ENCODE peak calls at places on chromosome 12, in ten cellular contexts. X is H54; W is skeletal muscle cell; C is activated T-cell treated with anti-CD3 and anti-CD28 coated beads for 1 hour; Q is stimulated activated CD4-positive, alpha-beta T cell treated with anti-CD3 and anti-CD28 coated beads, TNF-alpha, amount 100 ng/mL, for 4 hours; O is AG04450; V is left cardiac atrium; T is T follicular helper cell; K is prostate gland; R is GM23248. N is an unnamed sample.

GRCh38 chr12:77064891-77065360 is 443 bp downstream of the E2F7 start:
- DNase-seq in O (no peak), X (peak; percentile 16), Q (no peak), W (no peak), V (no peak), C (peak; percentile 1), K (no peak), T (no peak), R (no peak), N (no peak)

GRCh38 chr12:4015225-4016076 is 142.3 kb upstream of the PARP11 start:
- DNase-seq in O (no peak), C (no peak), R (no peak), K (no peak), T (no peak), W (no peak), Q (no peak), X (no peak), V (no peak), N (no peak)

GRCh38 chr12:115210533-115211252 is 526.7 kb upstream of the TBX3 start:
- DNase-seq in V (no peak), O (no peak), T (no peak), K (peak; percentile 7), C (no peak), X (no peak), W (no peak), R (no peak), Q (no peak), N (no peak)

GRCh38 chr12:25102402-25102801 is 92.6 kb downstream of the DNAI7 start:
- DNase-seq in C (no peak), X (no peak), K (no peak), O (no peak), T (no peak), Q (no peak), R (no peak), V (no peak), W (no peak), N (no peak)

GRCh38 chr12:55019784-55020183 is at the start of gene NEUROD4:
- DNase-seq in X (no peak), O (peak; percentile 3), W (peak; percentile 30), R (peak; percentile 82), C (peak; percentile 1), T (no peak), K (peak; percentile 16), Q (no peak), V (peak; percentile 52), N (peak; percentile 26)

GRCh38 chr12:50121636-50122035 is 9.6 kb downstream of the COX14 start:
- DNase-seq in X (no peak), K (no peak), Q (no peak), V (no peak), C (no peak), T (no peak), O (no peak), R (no peak), W (no peak), N (no peak)

GRCh38 chr12:12022306-12022931 is 48.3 kb upstream of the BCL2L14 start:
- DNase-seq in X (no peak), T (no peak), Q (no peak), C (no peak), W (no peak), K (no peak), V (no peak), O (no peak), R (no peak), N (no peak)

GRCh38 chr12:3820122-3820521 is 53.1 kb downstream of the PARP11 start:
- DNase-seq in K (no peak), C (no peak), W (no peak), X (peak; percentile 18), Q (no peak), V (no peak), O (no peak), T (no peak), R (peak; percentile 52), N (no peak)

GRCh38 chr12:27970981-27971489 is 1.5 kb downstream of the PTHLH start:
- DNase-seq in W (no peak), R (peak; percentile 37), V (peak; percentile 21), K (no peak), T (no peak), C (no peak), Q (no peak), O (no peak), X (no peak), N (no peak)

GRCh38 chr12:69534389-69534822 is 50.9 kb upstream of the CCT2 start:
- DNase-seq in K (no peak), R (peak; percentile 99), V (peak; percentile 43), O (peak; percentile 98), T (no peak), X (peak; percentile 60), W (peak; percentile 98), C (no peak), Q (no peak), N (peak; percentile 98)

GRCh38 chr12:19248929-19249602 is 119.5 kb downstream of the PLEKHA5 start:
- DNase-seq in X (no peak), T (no peak), R (peak; percentile 84), Q (no peak), O (no peak), K (no peak), W (peak; percentile 41), V (no peak), C (no peak), N (peak; percentile 82)

GRCh38 chr12:2168808-2169207 is 116.0 kb downstream of the CACNA1C start:
- DNase-seq in V (no peak), K (no peak), X (peak; percentile 20), R (no peak), C (no peak), W (no peak), O (no peak), Q (no peak), T (no peak), N (no peak)

GRCh38 chr12:107092669-107093546 is 441 bp downstream of the CRY1 start:
- DNase-seq in R (peak; percentile 80), V (no peak), O (no peak), K (peak; percentile 22), T (peak; percentile 69), X (no peak), C (peak; percentile 65), Q (peak; percentile 57), W (no peak), N (no peak)

GRCh38 chr12:124466200-124467128 is 100.9 kb downstream of the NCOR2 start:
- DNase-seq in R (peak; percentile 45), Q (peak; percentile 61), W (peak; percentile 64), X (no peak), V (peak; percentile 71), O (no peak), T (peak; percentile 85), C (peak; percentile 77), K (no peak), N (no peak)

GRCh38 chr12:117028254-117028653 is 71.0 kb downstream of the TESC start:
- DNase-seq in K (no peak), V (no peak), O (no peak), C (no peak), T (no peak), Q (no peak), X (no peak), R (no peak), W (no peak), N (no peak)

GRCh38 chr12:34219046-34219770 is 196.9 kb downstream of the ALG10 start:
- DNase-seq in C (peak; percentile 2), W (no peak), K (no peak), Q (no peak), V (no peak), R (no peak), T (no peak), O (no peak), X (no peak), N (no peak)

GRCh38 chr12:49200882-49201594 is 12.2 kb upstream of the TUBA1A start:
- DNase-seq in R (peak; percentile 78), V (no peak), T (no peak), O (no peak), X (no peak), Q (no peak), C (no peak), K (peak; percentile 44), W (no peak), N (peak; percentile 74)

GRCh38 chr12:79537675-79538074 is 153.1 kb downstream of the PAWR start:
- DNase-seq in C (no peak), R (no peak), X (no peak), O (no peak), T (no peak), V (no peak), K (no peak), W (no peak), Q (no peak), N (no peak)

GRCh38 chr12:87323369-87323768 is 705.8 kb downstream of the C12orf50 start:
- DNase-seq in T (no peak), W (peak; percentile 51), X (no peak), R (peak; percentile 63), O (peak; percentile 58), V (no peak), K (no peak), C (no peak), Q (no peak), N (peak; percentile 17)

GRCh38 chr12:125573293-125573692 is 508.1 kb downstream of the AACS start:
- DNase-seq in X (no peak), V (no peak), O (no peak), Q (no peak), C (no peak), K (no peak), R (no peak), T (no peak), W (no peak), N (no peak)

GRCh38 chr12:100720016-100720654 is 74.4 kb upstream of the ANO4 start:
- DNase-seq in T (no peak), C (no peak), X (no peak), O (no peak), W (no peak), Q (no peak), V (no peak), R (peak; percentile 43), K (no peak), N (no peak)

GRCh38 chr12:128091931-128092330 is 175.0 kb upstream of the TMEM132C start:
- DNase-seq in T (no peak), K (no peak), O (no peak), V (no peak), W (no peak), Q (no peak), C (no peak), X (no peak), R (no peak), N (no peak)

GRCh38 chr12:3202734-3203446 is 125.7 kb downstream of the TSPAN9 start:
- DNase-seq in X (peak; percentile 90), C (peak; percentile 48), W (no peak), T (peak; percentile 25), O (no peak), V (no peak), K (peak; percentile 30), R (peak; percentile 61), Q (peak; percentile 36), N (no peak)

GRCh38 chr12:114420553-114420952 is 14.6 kb upstream of the TBX5 start:
- DNase-seq in Q (no peak), K (no peak), C (no peak), W (no peak), R (no peak), T (no peak), V (no peak), O (no peak), X (no peak), N (no peak)

GRCh38 chr12:6426882-6427671 is 17.7 kb upstream of the CD27 start:
- DNase-seq in V (no peak), K (no peak), O (no peak), X (no peak), R (no peak), W (no peak), Q (peak; percentile 84), C (peak; percentile 70), T (peak; percentile 78), N (no peak)

GRCh38 chr12:118874698-118875548 is 106.4 kb upstream of the SRRM4 start:
- DNase-seq in X (no peak), K (no peak), V (no peak), W (no peak), R (no peak), Q (no peak), C (no peak), O (no peak), T (no peak), N (no peak)

GRCh38 chr12:51536159-51536558 is 54.9 kb upstream of the SCN8A start:
- DNase-seq in W (no peak), V (no peak), O (no peak), Q (no peak), X (no peak), R (peak; percentile 46), K (no peak), C (no peak), T (no peak), N (no peak)

GRCh38 chr12:108907861-108908302 is 28.0 kb downstream of the DAO start:
- DNase-seq in X (peak; percentile 15), R (peak; percentile 5), V (no peak), O (no peak), W (no peak), C (no peak), T (no peak), K (no peak), Q (no peak), N (no peak)